ENCODE peak calls at places on chromosome 2, in ten cellular contexts. B is PC-3, Q is neural progenitor cell, X is GM12878, R is OCI-LY7, P is hepatocyte, H is HepG2, E is mammary epithelial cell, U is HCT116, V is MM.1S. C is an unnamed sample.

GRCh38 chr2:241255542-241256167 is 59.8 kb downstream of the HDLBP start:
- DNase-seq in B (no peak), Q (no peak), X (no peak), R (no peak), P (no peak), H (no peak), E (no peak), U (no peak), V (no peak), C (no peak)

GRCh38 chr2:10700078-10700803 is 10.5 kb upstream of the NOL10 start:
- DNase-seq in B (peak; percentile 27), Q (no peak), X (no peak), R (no peak), P (no peak), H (no peak), E (no peak), U (no peak), V (no peak), C (no peak)

GRCh38 chr2:95315801-95316411 is 18.8 kb downstream of the KCNIP3 start:
- DNase-seq in B (peak; percentile 99), Q (no peak), X (no peak), R (no peak), P (no peak), H (no peak), E (peak; percentile 99), U (no peak), V (no peak), C (peak; percentile 77)

GRCh38 chr2:120957905-120958304 is 222.2 kb downstream of the GLI2 start:
- DNase-seq in B (no peak), Q (no peak), X (no peak), R (no peak), P (no peak), H (no peak), E (no peak), U (no peak), V (no peak), C (no peak)

GRCh38 chr2:106053116-106053515 is 141.0 kb downstream of the UXS1 start:
- DNase-seq in B (peak; percentile 61), Q (no peak), X (no peak), R (no peak), P (no peak), H (no peak), E (peak; percentile 80), U (peak; percentile 12), V (peak; percentile 66), C (peak; percentile 80)

GRCh38 chr2:158184001-158184400 is 82.3 kb downstream of the UPP2 start:
- DNase-seq in B (no peak), Q (no peak), X (no peak), R (no peak), P (no peak), H (no peak), E (no peak), U (no peak), V (no peak), C (no peak)

GRCh38 chr2:12412898-12413305 is 303.8 kb upstream of the TRIB2 start:
- DNase-seq in B (no peak), Q (no peak), X (peak; percentile 57), R (peak; percentile 12), P (no peak), H (no peak), E (no peak), U (no peak), V (peak; percentile 92), C (peak; percentile 51)

GRCh38 chr2:195575879-195576391 is 81.1 kb upstream of the SLC39A10 start:
- DNase-seq in B (peak; percentile 94), Q (peak; percentile 16), X (no peak), R (peak; percentile 80), P (peak; percentile 55), H (peak; percentile 27), E (peak; percentile 83), U (peak; percentile 24), V (peak; percentile 27), C (peak; percentile 89)

GRCh38 chr2:217248312-217248935 is 388.6 kb upstream of the TNP1 start:
- DNase-seq in B (no peak), Q (no peak), X (peak; percentile 7), R (no peak), P (peak; percentile 83), H (no peak), E (no peak), U (no peak), V (no peak), C (peak; percentile 96)
- H2AFZ ChIP-seq in B (no peak overlapping the region), Q (no peak overlapping the region), X (no peak overlapping the region), R (no peak overlapping the region), P (no peak overlapping the region), H (no peak overlapping the region), E (peak overlapping the region; percentile 15), U (no peak overlapping the region), V (no peak overlapping the region), C (peak overlapping the region; percentile 10)

GRCh38 chr2:25253153-25253617 is 84.8 kb upstream of the POMC start:
- DNase-seq in B (no peak), Q (no peak), X (no peak), R (no peak), P (no peak), H (no peak), E (no peak), U (no peak), V (no peak), C (no peak)

GRCh38 chr2:25250331-25251031 is 82.1 kb upstream of the POMC start:
- DNase-seq in B (no peak), Q (peak; percentile 48), X (no peak), R (no peak), P (peak; percentile 49), H (no peak), E (peak; percentile 11), U (no peak), V (no peak), C (peak; percentile 91)

GRCh38 chr2:25251461-25252273 is 83.3 kb upstream of the POMC start:
- DNase-seq in B (peak; percentile 30), Q (no peak), X (no peak), R (no peak), P (peak; percentile 60), H (peak; percentile 91), E (peak; percentile 27), U (no peak), V (peak; percentile 7), C (no peak)

GRCh38 chr2:25251032-25251460 is 82.7 kb upstream of the POMC start:
- DNase-seq in B (no peak), Q (peak; percentile 65), X (no peak), R (no peak), P (peak; percentile 39), H (no peak), E (no peak), U (no peak), V (no peak), C (no peak)

DNA sequence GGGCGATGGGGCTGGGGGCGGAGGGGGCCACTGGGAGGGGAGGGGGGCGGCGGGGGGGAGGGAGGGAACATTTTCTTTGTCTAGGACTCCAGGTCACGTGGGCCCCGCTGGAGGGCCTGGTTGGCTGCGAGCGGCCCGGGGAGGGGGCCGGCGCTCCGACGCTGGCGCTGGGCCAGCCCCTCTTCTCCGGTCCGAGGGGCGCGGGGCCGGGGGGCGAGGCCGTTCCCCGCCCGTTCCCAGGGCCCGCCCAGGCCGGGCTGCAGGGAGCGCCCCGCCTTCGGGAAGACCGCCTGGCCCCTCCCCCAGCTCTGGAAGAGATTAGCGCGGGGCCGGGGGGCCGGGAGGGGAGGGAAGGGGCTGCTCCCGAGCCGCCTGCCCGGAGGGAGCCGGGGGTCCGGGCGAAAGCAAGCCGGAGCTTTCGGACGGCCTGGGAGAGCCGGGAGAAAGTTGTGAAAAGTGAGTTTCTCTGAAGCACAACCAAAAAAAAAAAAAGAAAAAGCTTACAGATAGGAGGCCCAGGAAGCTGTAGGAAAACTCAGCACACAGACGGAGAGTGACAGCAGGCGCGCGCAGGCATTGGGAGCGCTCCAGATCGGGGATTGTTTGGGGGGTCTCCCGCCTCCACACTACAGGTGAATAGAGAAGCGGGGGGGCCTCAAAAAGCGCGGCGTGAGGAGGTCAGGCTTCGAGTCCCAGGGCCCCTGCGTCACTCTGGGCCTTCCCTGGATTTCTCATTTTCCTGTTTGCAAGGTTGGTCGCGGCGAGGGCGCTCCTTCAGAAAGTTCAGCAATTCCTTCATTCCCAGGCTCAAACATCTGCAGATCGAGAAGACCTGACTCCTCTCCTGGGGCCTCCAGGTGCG is 84.1 kb upstream of the POMC start:
- DNase-seq in B (peak; percentile 55), Q (peak; percentile 98), X (no peak), R (no peak), P (peak; percentile 94), H (peak; percentile 82), E (no peak), U (no peak), V (peak; percentile 8), C (peak; percentile 68)
- H3K4me1 ChIP-seq in B (peaks cover 11% of the 10 kb centered on the region), Q (peaks cover 38% of the 10 kb centered on the region), X (peaks cover 11% of the 10 kb centered on the region), R (no peaks in the 10 kb centered on the region), P (peaks cover 30% of the 10 kb centered on the region), H (peaks cover 53% of the 10 kb centered on the region), E (peaks cover 14% of the 10 kb centered on the region), U (no peaks in the 10 kb centered on the region), V (no peaks in the 10 kb centered on the region), C (peaks cover 5% of the 10 kb centered on the region)

DNA sequence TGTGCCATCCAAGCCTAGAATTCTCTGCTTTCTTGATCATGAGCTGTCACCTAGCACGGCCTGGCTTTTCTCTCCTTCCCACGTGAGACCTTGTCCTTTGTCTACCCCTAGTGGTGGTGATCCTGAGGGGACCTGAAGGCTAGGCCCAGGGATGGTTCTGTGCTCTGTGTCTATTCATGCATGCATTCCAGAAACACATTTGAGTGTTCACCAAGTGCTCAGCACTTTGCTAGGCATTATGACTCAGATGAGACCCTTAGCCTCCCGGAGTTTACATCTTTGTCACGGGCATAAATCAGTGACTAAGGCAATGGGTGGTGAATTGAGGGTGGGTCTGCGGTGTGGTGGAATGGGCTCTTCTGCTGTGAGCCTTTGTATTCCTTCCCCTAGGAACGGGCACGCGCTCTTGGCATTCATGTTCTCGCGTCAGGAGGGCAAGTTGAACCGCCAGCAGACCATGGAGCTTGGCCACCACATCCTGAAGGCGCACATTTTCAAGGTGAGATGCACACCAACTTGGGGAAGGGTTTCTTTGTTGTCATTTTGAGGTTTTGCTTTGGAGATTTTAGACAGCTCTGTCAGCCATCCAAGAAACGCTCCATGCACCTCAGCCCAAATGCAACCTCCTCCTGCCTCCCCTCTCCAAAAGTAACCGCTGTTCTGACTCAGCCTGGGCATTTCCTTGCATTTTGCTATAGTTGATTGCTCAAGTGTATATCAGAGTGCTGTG is 100.9 kb downstream of the WDSUB1 start:
- DNase-seq in B (peak; percentile 31), Q (peak; percentile 24), X (peak; percentile 48), R (no peak), P (peak; percentile 42), H (peak; percentile 23), E (no peak), U (peak; percentile 19), V (peak; percentile 28), C (peak; percentile 99)
- TF ChIP-seq CTCF in B (peak; percentile 63), Q (peak; percentile 37), X (peak; percentile 64), R (no peak), P (peak; percentile 34), H (peak; percentile 55), E (peak; percentile 28), U (peak; percentile 58), V (peak; percentile 37), C (peak; percentile 17)

GRCh38 chr2:233417282-233417681 is 63.0 kb downstream of the DGKD start:
- DNase-seq in B (no peak), Q (no peak), X (no peak), R (peak; percentile 28), P (no peak), H (no peak), E (no peak), U (no peak), V (no peak), C (no peak)

GRCh38 chr2:233416199-233416598 is 61.9 kb downstream of the DGKD start:
- DNase-seq in B (no peak), Q (no peak), X (no peak), R (no peak), P (no peak), H (no peak), E (no peak), U (no peak), V (no peak), C (no peak)

GRCh38 chr2:233418052-233418760 is 63.9 kb downstream of the DGKD start:
- DNase-seq in B (peak; percentile 34), Q (no peak), X (no peak), R (peak; percentile 29), P (no peak), H (no peak), E (no peak), U (no peak), V (peak; percentile 33), C (no peak)

GRCh38 chr2:233414777-233415570 is 60.7 kb downstream of the DGKD start:
- DNase-seq in B (peak; percentile 91), Q (no peak), X (no peak), R (no peak), P (no peak), H (no peak), E (peak; percentile 66), U (peak; percentile 43), V (no peak), C (peak; percentile 79)

DNA sequence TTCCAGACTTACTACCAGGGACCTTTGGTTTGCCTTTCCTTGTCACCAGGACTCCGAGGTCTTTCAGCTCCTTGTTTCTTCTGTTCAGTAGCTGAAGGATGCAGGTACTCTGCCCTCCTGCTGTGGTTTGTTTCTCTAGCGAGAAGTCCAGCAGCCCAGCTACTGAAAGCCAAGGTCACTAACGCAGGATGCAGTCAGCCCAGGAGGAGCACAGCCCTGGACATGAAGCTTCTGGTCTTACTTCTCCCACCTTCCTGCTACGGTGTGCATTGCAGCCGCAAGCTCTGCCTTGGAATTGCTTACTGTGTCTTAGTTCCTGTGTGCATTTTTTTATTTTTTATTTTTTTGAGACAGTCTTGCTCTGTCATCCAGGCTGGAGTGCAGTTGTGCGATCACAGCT is 62.4 kb downstream of the DGKD start:
- DNase-seq in B (no peak), Q (no peak), X (no peak), R (no peak), P (no peak), H (no peak), E (no peak), U (no peak), V (no peak), C (no peak)
- H2AFZ ChIP-seq in B (no peak overlapping the region), Q (no peak overlapping the region), X (no peak overlapping the region), R (no peak overlapping the region), P (no peak overlapping the region), H (no peak overlapping the region), E (no peak overlapping the region), U (no peak overlapping the region), V (no peak overlapping the region), C (no peak overlapping the region)

C was measured in fibroblast of lung.